ENCODE peak calls at places on chromosomes 11 and 22, in eight cellular contexts. One of them, this sample, is unnamed.
A peak's percentile ranks its signal among the peaks of the same experiment; 100 is the strongest.

GRCh38 chr11:64638017-64638664 is 47.1 kb downstream of the SLC22A12 start:
- DNase-seq in dorsolateral prefrontal cortex: no peak
- DNase-seq in neuronal stem cell: no peak
- DNase-seq in IMR-90: no peak
- DNase-seq in neural progenitor cell: peak; percentile 70
- DNase-seq in brain microvascular endothelial cell: no peak
- DNase-seq in aorta: no peak
- DNase-seq in left lung: no peak
- DNase-seq in this sample: no peak

GRCh38 chr22:40216041-40216756 is 38.5 kb downstream of the TNRC6B start:
- DNase-seq in dorsolateral prefrontal cortex: no peak
- DNase-seq in neuronal stem cell: no peak
- DNase-seq in IMR-90: no peak
- DNase-seq in neural progenitor cell: no peak
- DNase-seq in brain microvascular endothelial cell: no peak
- DNase-seq in aorta: no peak
- DNase-seq in left lung: no peak
- DNase-seq in this sample: no peak

GRCh38 chr22:26648761-26649363 is 8.5 kb upstream of the MIAT start:
- DNase-seq in dorsolateral prefrontal cortex: no peak
- DNase-seq in neuronal stem cell: no peak
- DNase-seq in IMR-90: no peak
- DNase-seq in neural progenitor cell: no peak
- DNase-seq in brain microvascular endothelial cell: no peak
- DNase-seq in aorta: no peak
- DNase-seq in left lung: no peak
- DNase-seq in this sample: no peak

GRCh38 chr11:67634366-67635230 is 4.9 kb upstream of the NUDT8 start:
- DNase-seq in dorsolateral prefrontal cortex: no peak
- DNase-seq in neuronal stem cell: no peak
- DNase-seq in IMR-90: no peak
- DNase-seq in neural progenitor cell: no peak
- DNase-seq in brain microvascular endothelial cell: no peak
- DNase-seq in aorta: peak; percentile 34
- DNase-seq in left lung: peak; percentile 26
- DNase-seq in this sample: no peak

GRCh38 chr11:64230985-64231365 is 627 bp downstream of the DNAJC4 start:
- DNase-seq in dorsolateral prefrontal cortex: no peak
- DNase-seq in neuronal stem cell: no peak
- DNase-seq in IMR-90: no peak
- DNase-seq in neural progenitor cell: no peak
- DNase-seq in brain microvascular endothelial cell: no peak
- DNase-seq in aorta: no peak
- DNase-seq in left lung: no peak
- DNase-seq in this sample: no peak

GRCh38 chr11:67615455-67616430 is 9.0 kb downstream of the NDUFV1 start:
- DNase-seq in dorsolateral prefrontal cortex: no peak
- DNase-seq in neuronal stem cell: no peak
- DNase-seq in IMR-90: no peak
- DNase-seq in neural progenitor cell: peak; percentile 54
- DNase-seq in brain microvascular endothelial cell: no peak
- DNase-seq in aorta: peak; percentile 75
- DNase-seq in left lung: no peak
- DNase-seq in this sample: peak; percentile 93

GRCh38 chr11:2359557-2359956 is 17.6 kb upstream of the CD81 start:
- DNase-seq in dorsolateral prefrontal cortex: no peak
- DNase-seq in neuronal stem cell: no peak
- DNase-seq in IMR-90: no peak
- DNase-seq in neural progenitor cell: no peak
- DNase-seq in brain microvascular endothelial cell: no peak
- DNase-seq in aorta: no peak
- DNase-seq in left lung: no peak
- DNase-seq in this sample: peak; percentile 91

GRCh38 chr22:50146440-50147228 is 23.9 kb upstream of the PANX2 start:
- DNase-seq in dorsolateral prefrontal cortex: peak; percentile 61
- DNase-seq in neuronal stem cell: no peak
- DNase-seq in IMR-90: peak; percentile 71
- DNase-seq in neural progenitor cell: peak; percentile 40
- DNase-seq in brain microvascular endothelial cell: peak; percentile 61
- DNase-seq in aorta: peak; percentile 86
- DNase-seq in left lung: peak; percentile 52
- DNase-seq in this sample: no peak

GRCh38 chr11:108568183-108568858 is 25.2 kb downstream of the EXPH5 start:
- DNase-seq in dorsolateral prefrontal cortex: no peak
- DNase-seq in neuronal stem cell: no peak
- DNase-seq in IMR-90: no peak
- DNase-seq in neural progenitor cell: no peak
- DNase-seq in brain microvascular endothelial cell: no peak
- DNase-seq in aorta: no peak
- DNase-seq in left lung: no peak
- DNase-seq in this sample: no peak

GRCh38 chr22:29130490-29130889 is 57.7 kb downstream of the KREMEN1 start:
- DNase-seq in dorsolateral prefrontal cortex: no peak
- DNase-seq in neuronal stem cell: no peak
- DNase-seq in IMR-90: no peak
- DNase-seq in neural progenitor cell: no peak
- DNase-seq in brain microvascular endothelial cell: no peak
- DNase-seq in aorta: no peak
- DNase-seq in left lung: no peak
- DNase-seq in this sample: peak; percentile 62

GRCh38 chr22:29133603-29134133 is 60.8 kb downstream of the KREMEN1 start:
- DNase-seq in dorsolateral prefrontal cortex: no peak
- DNase-seq in neuronal stem cell: no peak
- DNase-seq in IMR-90: no peak
- DNase-seq in neural progenitor cell: no peak
- DNase-seq in brain microvascular endothelial cell: no peak
- DNase-seq in aorta: no peak
- DNase-seq in left lung: no peak
- DNase-seq in this sample: no peak

GRCh38 chr22:29128891-29129643 is 56.2 kb downstream of the KREMEN1 start:
- DNase-seq in dorsolateral prefrontal cortex: no peak
- DNase-seq in neuronal stem cell: no peak
- DNase-seq in IMR-90: peak; percentile 62
- DNase-seq in neural progenitor cell: no peak
- DNase-seq in brain microvascular endothelial cell: no peak
- DNase-seq in aorta: no peak
- DNase-seq in left lung: no peak
- DNase-seq in this sample: peak; percentile 69

GRCh38 chr22:29126670-29127069 is 53.8 kb downstream of the KREMEN1 start:
- DNase-seq in dorsolateral prefrontal cortex: no peak
- DNase-seq in neuronal stem cell: no peak
- DNase-seq in IMR-90: no peak
- DNase-seq in neural progenitor cell: no peak
- DNase-seq in brain microvascular endothelial cell: no peak
- DNase-seq in aorta: no peak
- DNase-seq in left lung: no peak
- DNase-seq in this sample: no peak

DNA sequence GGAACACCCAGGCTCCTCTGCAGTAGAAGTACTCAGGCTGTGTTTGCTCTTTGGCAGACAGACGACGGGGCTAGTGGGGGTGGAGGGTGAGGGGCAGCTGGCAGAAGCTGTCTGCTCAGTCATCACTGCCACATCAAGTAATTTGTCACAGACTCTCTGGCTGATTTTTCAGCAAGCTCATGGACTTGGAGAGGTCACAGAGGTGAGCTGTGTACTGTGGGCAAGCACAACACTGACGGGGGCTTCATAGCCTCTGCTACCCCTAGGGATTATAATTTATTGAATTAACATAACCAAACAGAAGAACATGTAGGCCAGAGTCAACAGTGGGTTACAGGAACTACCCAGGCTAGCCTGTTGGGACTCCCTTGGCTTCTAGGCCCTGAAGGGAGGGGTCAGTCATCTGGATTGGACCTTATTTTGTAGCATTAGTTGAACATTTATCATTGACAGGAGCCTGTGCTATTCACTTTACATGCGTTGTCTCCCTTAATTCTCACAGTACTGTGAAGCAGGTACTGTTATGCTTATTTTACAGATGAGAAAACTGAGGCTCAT is 56.9 kb downstream of the KREMEN1 start:
- DNase-seq in dorsolateral prefrontal cortex: no peak
- DNase-seq in neuronal stem cell: no peak
- DNase-seq in IMR-90: no peak
- DNase-seq in neural progenitor cell: no peak
- DNase-seq in brain microvascular endothelial cell: no peak
- DNase-seq in aorta: no peak
- DNase-seq in left lung: no peak
- DNase-seq in this sample: peak; percentile 75
- H3K27ac ChIP-seq in dorsolateral prefrontal cortex: peak overlapping the region; percentile 19
- H3K27ac ChIP-seq in neuronal stem cell: no peak overlapping the region
- H3K27ac ChIP-seq in IMR-90: no peak overlapping the region
- H3K27ac ChIP-seq in neural progenitor cell: no peak overlapping the region
- H3K27ac ChIP-seq in brain microvascular endothelial cell: no peak overlapping the region
- H3K27ac ChIP-seq in aorta: no peak overlapping the region
- H3K27ac ChIP-seq in left lung: peak overlapping the region; percentile 33
- H3K27ac ChIP-seq in this sample: no peak overlapping the region

DNA sequence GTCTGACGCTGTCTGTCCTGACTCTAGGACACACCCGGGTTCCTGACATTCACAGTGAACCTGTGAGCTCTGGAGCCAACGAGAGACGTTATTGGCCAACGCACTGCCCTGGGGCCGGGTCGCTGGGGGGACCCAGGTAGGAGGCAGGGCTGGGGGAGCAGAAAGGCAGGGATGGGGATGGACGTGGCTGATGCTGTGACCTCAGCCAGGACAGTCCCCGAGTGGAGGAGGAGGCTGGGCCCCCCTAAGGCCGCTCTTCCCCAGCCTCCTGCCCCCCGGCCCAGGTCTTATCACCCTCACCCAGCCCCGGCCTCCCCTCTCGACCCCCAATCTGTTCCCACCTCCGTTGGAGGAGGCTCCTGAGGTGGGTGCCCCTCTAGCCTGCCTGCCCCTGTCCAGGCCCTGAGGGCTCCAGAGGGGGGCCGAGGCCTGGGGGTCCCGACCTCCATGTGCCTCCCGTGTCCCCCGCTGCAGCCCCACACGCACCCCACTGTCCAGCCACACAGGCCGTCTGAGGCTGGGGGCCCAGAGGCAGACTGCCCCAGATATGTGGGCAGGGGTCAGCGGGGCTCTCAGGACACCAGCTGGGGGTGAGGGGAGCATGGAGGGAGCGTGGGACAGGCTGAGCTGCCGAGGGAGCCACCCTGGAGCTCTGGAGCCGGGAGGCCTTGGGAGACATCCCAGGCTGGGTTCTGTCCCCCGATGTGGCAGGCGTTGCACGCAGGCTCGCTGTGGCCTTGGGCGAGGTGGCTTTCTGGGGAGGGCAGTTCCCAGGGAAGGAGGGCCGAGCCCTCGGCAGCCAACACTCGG is 29.2 kb upstream of the MUC5AC start:
- DNase-seq in dorsolateral prefrontal cortex: no peak
- DNase-seq in neuronal stem cell: no peak
- DNase-seq in IMR-90: no peak
- DNase-seq in neural progenitor cell: no peak
- DNase-seq in brain microvascular endothelial cell: no peak
- DNase-seq in aorta: peak; percentile 64
- DNase-seq in left lung: no peak
- DNase-seq in this sample: no peak
- H3K27ac ChIP-seq in dorsolateral prefrontal cortex: no peak overlapping the region
- H3K27ac ChIP-seq in neuronal stem cell: no peak overlapping the region
- H3K27ac ChIP-seq in IMR-90: no peak overlapping the region
- H3K27ac ChIP-seq in neural progenitor cell: no peak overlapping the region
- H3K27ac ChIP-seq in brain microvascular endothelial cell: no peak overlapping the region
- H3K27ac ChIP-seq in aorta: no peak overlapping the region
- H3K27ac ChIP-seq in left lung: no peak overlapping the region
- H3K27ac ChIP-seq in this sample: no peak overlapping the region

GRCh38 chr11:102226702-102227101 is 90.6 kb upstream of the BIRC3 start:
- DNase-seq in dorsolateral prefrontal cortex: no peak
- DNase-seq in neuronal stem cell: no peak
- DNase-seq in IMR-90: peak; percentile 88
- DNase-seq in neural progenitor cell: no peak
- DNase-seq in brain microvascular endothelial cell: peak; percentile 83
- DNase-seq in aorta: no peak
- DNase-seq in left lung: no peak
- DNase-seq in this sample: no peak
- H3K27ac ChIP-seq in dorsolateral prefrontal cortex: no peak overlapping the region
- H3K27ac ChIP-seq in neuronal stem cell: no peak overlapping the region
- H3K27ac ChIP-seq in IMR-90: peak overlapping the region; percentile 63
- H3K27ac ChIP-seq in neural progenitor cell: peak overlapping the region; percentile 50
- H3K27ac ChIP-seq in brain microvascular endothelial cell: peak overlapping the region; percentile 93
- H3K27ac ChIP-seq in aorta: no peak overlapping the region
- H3K27ac ChIP-seq in left lung: peak overlapping the region; percentile 37
- H3K27ac ChIP-seq in this sample: no peak overlapping the region

GRCh38 chr22:38570841-38571364 is 920 bp upstream of the DMC1 start:
- DNase-seq in dorsolateral prefrontal cortex: peak; percentile 46
- DNase-seq in neuronal stem cell: peak; percentile 14
- DNase-seq in IMR-90: peak; percentile 17
- DNase-seq in neural progenitor cell: peak; percentile 70
- DNase-seq in brain microvascular endothelial cell: no peak
- DNase-seq in aorta: peak; percentile 87
- DNase-seq in left lung: peak; percentile 36
- DNase-seq in this sample: no peak

GRCh38 chr22:38567531-38568245 is 2.3 kb downstream of the DMC1 start:
- DNase-seq in dorsolateral prefrontal cortex: no peak
- DNase-seq in neuronal stem cell: no peak
- DNase-seq in IMR-90: no peak
- DNase-seq in neural progenitor cell: no peak
- DNase-seq in brain microvascular endothelial cell: no peak
- DNase-seq in aorta: no peak
- DNase-seq in left lung: no peak
- DNase-seq in this sample: no peak

GRCh38 chr22:38572065-38572464 is 2.1 kb upstream of the DMC1 start:
- DNase-seq in dorsolateral prefrontal cortex: no peak
- DNase-seq in neuronal stem cell: peak; percentile 17
- DNase-seq in IMR-90: peak; percentile 62
- DNase-seq in neural progenitor cell: peak; percentile 69
- DNase-seq in brain microvascular endothelial cell: peak; percentile 65
- DNase-seq in aorta: no peak
- DNase-seq in left lung: no peak
- DNase-seq in this sample: no peak

GRCh38 chr22:38569181-38569971 is 607 bp downstream of the DMC1 start:
- DNase-seq in dorsolateral prefrontal cortex: no peak
- DNase-seq in neuronal stem cell: no peak
- DNase-seq in IMR-90: no peak
- DNase-seq in neural progenitor cell: no peak
- DNase-seq in brain microvascular endothelial cell: no peak
- DNase-seq in aorta: no peak
- DNase-seq in left lung: no peak
- DNase-seq in this sample: no peak

DNA sequence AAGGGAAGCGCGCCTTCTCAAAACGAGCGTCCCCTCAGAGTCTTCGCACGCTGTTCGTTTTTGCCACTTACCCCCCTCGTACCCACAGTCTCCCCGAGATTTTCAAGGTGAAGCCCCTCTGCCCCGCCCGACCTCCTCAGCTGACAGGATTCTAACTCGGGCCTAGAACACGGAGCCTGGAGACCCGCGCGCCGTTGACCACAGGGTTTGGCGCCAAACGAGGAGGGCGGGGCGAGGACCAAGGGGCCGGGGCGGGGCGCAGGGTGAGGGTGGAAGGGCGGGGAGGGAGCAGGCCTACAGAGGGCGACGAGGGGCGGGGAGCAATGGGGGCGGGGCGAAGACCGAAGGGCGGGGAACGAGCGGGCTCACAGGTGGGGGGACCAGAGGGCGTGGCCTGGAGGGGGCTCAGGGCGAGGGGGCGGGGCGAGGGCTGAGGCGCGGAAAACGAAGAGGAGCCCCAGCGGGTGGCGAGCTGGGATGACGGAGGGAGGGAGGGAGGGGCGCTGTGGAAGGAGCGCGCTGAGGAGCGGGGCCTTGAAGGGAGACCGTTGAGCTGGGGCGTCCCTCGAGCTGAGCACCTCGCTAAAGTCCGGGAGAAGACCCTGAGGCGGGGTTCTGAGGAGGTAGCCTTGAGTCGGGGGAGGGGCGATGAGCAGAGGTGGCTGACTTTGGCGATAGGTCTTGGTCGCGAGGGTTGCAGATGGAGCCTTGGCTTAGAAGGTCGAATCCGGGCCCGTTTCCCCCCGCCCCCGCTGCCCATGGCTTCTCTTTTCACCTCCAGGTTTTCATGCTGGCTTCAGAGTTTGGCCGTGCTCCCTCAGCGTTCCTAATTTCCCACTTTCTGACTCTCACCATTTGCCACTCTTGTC is at the start of gene DMC1:
- DNase-seq in dorsolateral prefrontal cortex: peak; percentile 78
- DNase-seq in neuronal stem cell: peak; percentile 93
- DNase-seq in IMR-90: peak; percentile 69
- DNase-seq in neural progenitor cell: peak; percentile 99
- DNase-seq in brain microvascular endothelial cell: peak; percentile 45
- DNase-seq in aorta: peak; percentile 99
- DNase-seq in left lung: peak; percentile 95
- DNase-seq in this sample: no peak
- H3K27ac ChIP-seq in dorsolateral prefrontal cortex: peak within 1 kb of the TSS; percentile 89
- H3K27ac ChIP-seq in neuronal stem cell: peak within 1 kb of the TSS; percentile 56
- H3K27ac ChIP-seq in IMR-90: peak within 1 kb of the TSS; percentile 73
- H3K27ac ChIP-seq in neural progenitor cell: peak within 1 kb of the TSS; percentile 10
- H3K27ac ChIP-seq in brain microvascular endothelial cell: no peak within 1 kb of the TSS
- H3K27ac ChIP-seq in aorta: peak within 1 kb of the TSS; percentile 90
- H3K27ac ChIP-seq in left lung: no peak within 1 kb of the TSS
- H3K27ac ChIP-seq in this sample: peak within 1 kb of the TSS; percentile 88